ENCODE peak calls at places on chromosomes 11 and 22, in five cellular contexts. W is GM12891, A is heart left ventricle, S is brain microvascular endothelial cell, G is NCI-H748 treated with DMSO at 0.1 percent for 48 hours. Z is an unnamed sample.

GRCh38 chr22:26570126-26570525 is 19.8 kb downstream of the TPST2 start:
- DNase-seq in S (no peak), W (no peak), G (no peak), A (no peak), Z (no peak)

GRCh38 chr22:45318558-45319318 is 9.0 kb downstream of the FAM118A start:
- DNase-seq in S (no peak), A (no peak), W (no peak), G (no peak), Z (no peak)

GRCh38 chr11:72406536-72407507 is 27.5 kb downstream of the CLPB start:
- DNase-seq in A (no peak), G (no peak), W (no peak), S (no peak), Z (no peak)

GRCh38 chr11:64025205-64025604 is 10.5 kb upstream of the FLRT1 start:
- DNase-seq in A (no peak), W (no peak), S (no peak), G (no peak), Z (no peak)

GRCh38 chr11:1167256-1167655 is 9.5 kb downstream of the MUC5AC start:
- DNase-seq in W (no peak), S (no peak), A (no peak), G (no peak), Z (no peak)

GRCh38 chr11:117062503-117062902 is 35.7 kb downstream of the SIK3 start:
- DNase-seq in G (no peak), W (no peak), S (no peak), A (no peak), Z (no peak)

GRCh38 chr11:16976360-16976759 is 37.9 kb downstream of the PLEKHA7 start:
- DNase-seq in W (no peak), A (no peak), G (no peak), S (no peak), Z (no peak)

GRCh38 chr11:8231979-8232378 is 31.7 kb downstream of the LMO1 start:
- DNase-seq in A (no peak), W (no peak), G (no peak), S (no peak), Z (no peak)

GRCh38 chr11:68658661-68659060 is 25.7 kb upstream of the GAL start:
- DNase-seq in S (peak), A (no peak), W (no peak), G (no peak), Z (peak)

GRCh38 chr11:98589975-98590374 is 430.8 kb upstream of the CNTN5 start:
- DNase-seq in G (no peak), A (no peak), S (no peak), W (no peak), Z (no peak)

GRCh38 chr11:59754494-59754858 is 700 bp upstream of the STX3 start:
- DNase-seq in W (peak), A (no peak), G (peak), S (no peak), Z (no peak)

GRCh38 chr11:78336877-78337553 is 80.6 kb downstream of the GAB2 start:
- DNase-seq in G (no peak), A (no peak), S (no peak), W (no peak), Z (no peak)

GRCh38 chr11:19873730-19874129 is 161.1 kb downstream of the NAV2 start:
- DNase-seq in G (no peak), W (no peak), A (no peak), S (no peak), Z (no peak)

GRCh38 chr22:48104786-48105185 is 1342.3 kb downstream of the TBC1D22A start:
- DNase-seq in S (no peak), W (no peak), G (no peak), A (no peak), Z (no peak)

GRCh38 chr11:93686812-93687211 is 25.3 kb downstream of the CEP295 start:
- DNase-seq in G (no peak), W (no peak), S (no peak), A (no peak), Z (no peak)

GRCh38 chr11:104968856-104969776 is 742 bp upstream of the CASP4 start:
- DNase-seq in A (peak), W (no peak), S (peak), G (peak), Z (peak)

GRCh38 chr11:69122642-69123431 is 32.9 kb upstream of the SMIM38 start:
- DNase-seq in A (peak), G (no peak), S (peak), W (peak), Z (peak)

GRCh38 chr11:110196241-110196754 is 100.1 kb downstream of the RDX start:
- DNase-seq in W (no peak), S (peak), A (no peak), G (no peak), Z (no peak)

GRCh38 chr11:80462211-80462610 is 1021.4 kb upstream of the TENM4 start:
- DNase-seq in S (peak), W (no peak), A (no peak), G (no peak), Z (no peak)

GRCh38 chr22:37690407-37690806 is 4.3 kb downstream of the NOL12 start:
- DNase-seq in A (no peak), W (no peak), S (no peak), G (no peak), Z (no peak)

GRCh38 chr11:124899376-124900145 is 1.9 kb upstream of the ROBO4 start:
- DNase-seq in A (peak), S (no peak), W (no peak), G (no peak), Z (peak)

GRCh38 chr11:109197656-109198055 is 224.3 kb upstream of the C11orf87 start:
- DNase-seq in G (no peak), W (no peak), S (peak), A (no peak), Z (no peak)

GRCh38 chr22:36979016-36979415 is 40.2 kb downstream of the TST start:
- DNase-seq in S (no peak), G (no peak), W (no peak), A (no peak), Z (no peak)

GRCh38 chr11:67273260-67273990 is 7.2 kb downstream of the GRK2 start:
- DNase-seq in S (no peak), G (no peak), W (no peak), A (peak), Z (peak)

GRCh38 chr22:49113758-49114157 is 713.9 kb downstream of the BRD1 start:
- DNase-seq in S (no peak), W (no peak), A (no peak), G (no peak), Z (no peak)

GRCh38 chr11:47308050-47308823 is 38.3 kb downstream of the MADD start:
- DNase-seq in G (no peak), A (no peak), W (no peak), S (no peak), Z (no peak)

GRCh38 chr11:37786214-37786755 is 1188.2 kb upstream of the RAG2 start:
- DNase-seq in A (no peak), S (peak), G (no peak), W (no peak), Z (no peak)

GRCh38 chr11:134049303-134049702 is 19.6 kb upstream of the JAM3 start:
- DNase-seq in G (no peak), A (no peak), W (no peak), S (no peak), Z (no peak)

Z was measured in ovary.